ENCODE peak calls at places on chromosome 11, in four cellular contexts. One of them, this sample, is unnamed.

GRCh38 chr11:95137299-95137698 is 47.7 kb downstream of the ENDOD1 start:
- DNase-seq in HepG2: no peak
- DNase-seq in WTC11: no peak
- DNase-seq in K562: no peak
- DNase-seq in this sample: no peak

GRCh38 chr11:35073691-35074382 is 65.1 kb upstream of the CD44 start:
- DNase-seq in WTC11: no peak
- DNase-seq in HepG2: no peak
- DNase-seq in K562: no peak
- DNase-seq in this sample: no peak

GRCh38 chr11:66970808-66971442 is 4.2 kb upstream of the C11orf86 start:
- DNase-seq in K562: no peak
- DNase-seq in WTC11: no peak
- DNase-seq in HepG2: peak
- DNase-seq in this sample: no peak

GRCh38 chr11:34192481-34193401 is 87.3 kb downstream of the NAT10 start:
- DNase-seq in K562: no peak
- DNase-seq in HepG2: no peak
- DNase-seq in WTC11: no peak
- DNase-seq in this sample: no peak

GRCh38 chr11:123062892-123063395 is 1.0 kb upstream of the HSPA8 start:
- DNase-seq in HepG2: no peak
- DNase-seq in WTC11: no peak
- DNase-seq in K562: peak
- DNase-seq in this sample: no peak

GRCh38 chr11:126997196-126997595 is 3.4 kb downstream of the KIRREL3 start:
- DNase-seq in HepG2: no peak
- DNase-seq in WTC11: no peak
- DNase-seq in K562: no peak
- DNase-seq in this sample: no peak

GRCh38 chr11:68150029-68150428 is 28.8 kb upstream of the CHKA start:
- DNase-seq in K562: peak
- DNase-seq in HepG2: peak
- DNase-seq in WTC11: no peak
- DNase-seq in this sample: no peak

GRCh38 chr11:62789576-62789975 is 2.2 kb downstream of the TMEM223 start:
- DNase-seq in HepG2: no peak
- DNase-seq in K562: no peak
- DNase-seq in WTC11: no peak
- DNase-seq in this sample: no peak

GRCh38 chr11:45093761-45094455 is 52.5 kb upstream of the PRDM11 start:
- DNase-seq in HepG2: no peak
- DNase-seq in WTC11: no peak
- DNase-seq in K562: no peak
- DNase-seq in this sample: no peak

GRCh38 chr11:70703141-70704052 is 305.1 kb downstream of the CTTN start:
- DNase-seq in WTC11: peak
- DNase-seq in K562: no peak
- DNase-seq in HepG2: peak
- DNase-seq in this sample: no peak

GRCh38 chr11:125165664-125166346 is 1.3 kb downstream of the PKNOX2 start:
- DNase-seq in WTC11: no peak
- DNase-seq in K562: no peak
- DNase-seq in HepG2: no peak
- DNase-seq in this sample: no peak

GRCh38 chr11:21037836-21038235 is 368.4 kb downstream of the NELL1 start:
- DNase-seq in HepG2: no peak
- DNase-seq in K562: no peak
- DNase-seq in WTC11: no peak
- DNase-seq in this sample: no peak

GRCh38 chr11:33310720-33311500 is 53.7 kb downstream of the HIPK3 start:
- DNase-seq in HepG2: no peak
- DNase-seq in K562: no peak
- DNase-seq in WTC11: no peak
- DNase-seq in this sample: no peak

GRCh38 chr11:123536690-123537437 is 106.8 kb downstream of the GRAMD1B start:
- DNase-seq in WTC11: no peak
- DNase-seq in K562: no peak
- DNase-seq in HepG2: no peak
- DNase-seq in this sample: no peak

GRCh38 chr11:72569966-72570892 is 104.0 kb downstream of the PDE2A start:
- DNase-seq in K562: no peak
- DNase-seq in HepG2: no peak
- DNase-seq in WTC11: no peak
- DNase-seq in this sample: no peak

GRCh38 chr11:128501576-128502549 is 85.5 kb downstream of the ETS1 start:
- DNase-seq in WTC11: no peak
- DNase-seq in HepG2: no peak
- DNase-seq in K562: no peak
- DNase-seq in this sample: no peak

GRCh38 chr11:123301696-123302400 is 106.8 kb upstream of the CLMP start:
- DNase-seq in K562: peak
- DNase-seq in WTC11: peak
- DNase-seq in HepG2: no peak
- DNase-seq in this sample: peak

GRCh38 chr11:35163209-35163608 is 24.2 kb downstream of the CD44 start:
- DNase-seq in WTC11: no peak
- DNase-seq in K562: no peak
- DNase-seq in HepG2: no peak
- DNase-seq in this sample: no peak

GRCh38 chr11:34330653-34331052 is 27.2 kb downstream of the ABTB2 start:
- DNase-seq in WTC11: no peak
- DNase-seq in HepG2: no peak
- DNase-seq in K562: no peak
- DNase-seq in this sample: no peak

GRCh38 chr11:123303924-123304323 is 108.9 kb upstream of the CLMP start:
- DNase-seq in HepG2: no peak
- DNase-seq in K562: no peak
- DNase-seq in WTC11: no peak
- DNase-seq in this sample: peak

GRCh38 chr11:2943711-2944118 is 14.5 kb upstream of the PHLDA2 start:
- DNase-seq in K562: no peak
- DNase-seq in HepG2: no peak
- DNase-seq in WTC11: no peak
- DNase-seq in this sample: no peak

GRCh38 chr11:89168396-89168795 is 9.3 kb upstream of the TYR start:
- DNase-seq in WTC11: no peak
- DNase-seq in K562: no peak
- DNase-seq in HepG2: no peak
- DNase-seq in this sample: no peak

GRCh38 chr11:36540998-36541397 is 26.8 kb upstream of the RAG1 start:
- DNase-seq in HepG2: peak
- DNase-seq in WTC11: peak
- DNase-seq in K562: peak
- DNase-seq in this sample: peak

GRCh38 chr11:123573291-123573690 is 81.1 kb downstream of the SCN3B start:
- DNase-seq in WTC11: no peak
- DNase-seq in K562: no peak
- DNase-seq in HepG2: no peak
- DNase-seq in this sample: no peak

GRCh38 chr11:16606784-16607674 is 131.4 kb upstream of the C11orf58 start:
- DNase-seq in K562: peak
- DNase-seq in WTC11: peak
- DNase-seq in HepG2: no peak
- DNase-seq in this sample: no peak

GRCh38 chr11:16605971-16606783 is 132.3 kb upstream of the C11orf58 start:
- DNase-seq in HepG2: peak
- DNase-seq in WTC11: peak
- DNase-seq in K562: peak
- DNase-seq in this sample: peak

GRCh38 chr11:16609769-16610168 is 128.7 kb upstream of the C11orf58 start:
- DNase-seq in WTC11: no peak
- DNase-seq in HepG2: no peak
- DNase-seq in K562: no peak
- DNase-seq in this sample: no peak

GRCh38 chr11:16610213-16610737 is 128.2 kb upstream of the C11orf58 start:
- DNase-seq in K562: no peak
- DNase-seq in WTC11: no peak
- DNase-seq in HepG2: no peak
- DNase-seq in this sample: no peak

GRCh38 chr11:16607675-16608644 is 130.5 kb upstream of the C11orf58 start:
- DNase-seq in K562: peak
- DNase-seq in HepG2: no peak
- DNase-seq in WTC11: peak
- DNase-seq in this sample: no peak
- TF ChIP-seq CBFB in K562: no peak
- TF ChIP-seq CBFB in HepG2: no peak
- TF ChIP-seq CBFB in WTC11: no peak
- TF ChIP-seq CBFB in this sample: no peak

DNA sequence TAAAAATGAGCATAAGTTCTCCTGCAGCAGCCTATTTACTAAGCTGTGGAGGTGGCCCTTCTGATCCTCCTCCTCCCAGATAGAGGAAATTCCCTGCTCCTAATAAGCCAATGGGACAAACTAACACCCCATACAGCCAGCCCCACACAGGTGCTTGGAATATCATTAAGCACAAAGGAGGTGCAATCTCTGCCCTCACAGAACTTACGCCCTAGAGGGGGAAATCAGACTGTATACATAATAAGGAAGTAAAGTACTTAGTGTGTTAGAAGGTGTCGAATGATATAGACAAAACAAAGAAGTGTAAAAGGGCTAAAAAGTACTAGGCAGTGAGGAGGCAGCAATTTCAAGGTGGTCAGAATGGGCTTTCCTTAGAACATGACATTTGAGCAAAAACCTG is 5.8 kb downstream of the MS4A12 start:
- DNase-seq in K562: no peak
- DNase-seq in WTC11: no peak
- DNase-seq in HepG2: no peak
- DNase-seq in this sample: no peak
- TF ChIP-seq CBFB in K562: no peak
- TF ChIP-seq CBFB in WTC11: no peak
- TF ChIP-seq CBFB in HepG2: no peak
- TF ChIP-seq CBFB in this sample: no peak

GRCh38 chr11:27501102-27501501 is 5.5 kb downstream of the LIN7C start:
- DNase-seq in K562: no peak
- DNase-seq in WTC11: no peak
- DNase-seq in HepG2: no peak
- DNase-seq in this sample: no peak
- TF ChIP-seq CBFB in K562: no peak
- TF ChIP-seq CBFB in WTC11: no peak
- TF ChIP-seq CBFB in HepG2: no peak
- TF ChIP-seq CBFB in this sample: no peak

DNA sequence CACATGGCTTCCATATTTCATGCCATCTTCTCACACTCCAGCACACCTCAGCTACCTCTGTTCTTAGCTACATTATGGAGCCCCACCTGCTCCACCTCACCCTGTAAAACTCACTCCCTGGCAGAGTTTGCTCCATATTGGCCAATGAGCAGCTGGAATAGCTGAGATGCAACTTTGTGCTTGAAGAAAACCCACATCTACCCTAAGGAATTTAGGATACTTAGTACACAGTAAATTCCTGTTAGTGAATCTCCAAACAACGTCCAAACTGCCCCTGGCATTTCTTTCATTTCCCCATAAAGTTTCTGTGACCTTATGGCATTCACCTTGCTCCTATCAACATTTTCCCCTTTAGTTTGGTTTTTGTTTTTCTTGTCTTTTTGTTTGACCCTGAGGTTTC is 2.2 kb upstream of the VWCE start:
- DNase-seq in WTC11: no peak
- DNase-seq in HepG2: no peak
- DNase-seq in K562: no peak
- DNase-seq in this sample: no peak
- TF ChIP-seq CBFB in WTC11: no peak
- TF ChIP-seq CBFB in HepG2: no peak
- TF ChIP-seq CBFB in K562: no peak
- TF ChIP-seq CBFB in this sample: no peak